ENCODE peak calls at places on chromosomes 3 and 15, in seven cellular contexts. X is nucleus accumbens; G is glutamatergic neuron; K is activated T-cell treated with anti-CD3 and anti-CD28 coated beads for 1 hour; E is head of caudate nucleus; N is activated T-helper 1 cell treated with anti-CD3 and anti-CD28 coated beads, Interleukin-12 subunit alpha, Interleukin-12 subunit beta, Interleukin-2, Interleukin-4 antibody, amounts not matched to agents 30 ng/mL and 10 ng/mL and 1 ng/mL, durations not matched to agents 14 hours and 24 hours and 36 hours; D is HS-27A. S is an unnamed sample.

GRCh38 chr3:23748398-23749110 is 57.2 kb upstream of the UBE2E1 start:
- DNase-seq in X (no peak), G (no peak), K (no peak), E (no peak), N (no peak), D (no peak), S (peak)

GRCh38 chr3:32249184-32249782 is 10.8 kb downstream of the CMTM8 start:
- DNase-seq in X (no peak), G (no peak), K (no peak), E (no peak), N (no peak), D (peak), S (no peak)

GRCh38 chr15:99213187-99213811 is 36.1 kb downstream of the TTC23 start:
- DNase-seq in X (peak), G (peak), K (peak), E (peak), N (peak), D (peak), S (peak)

GRCh38 chr15:64216722-64217428 is 54.1 kb upstream of the PPIB start:
- DNase-seq in X (no peak), G (no peak), K (no peak), E (peak), N (no peak), D (no peak), S (no peak)

GRCh38 chr15:31273258-31273941 is 53.2 kb upstream of the KLF13 start:
- DNase-seq in X (no peak), G (no peak), K (no peak), E (no peak), N (no peak), D (no peak), S (no peak)

GRCh38 chr3:125055165-125055912 is 458 bp downstream of the HEG1 start:
- DNase-seq in X (no peak), G (peak), K (peak), E (no peak), N (no peak), D (no peak), S (peak)

GRCh38 chr3:171776839-171777607 is 33.3 kb downstream of the PLD1 start:
- DNase-seq in X (no peak), G (no peak), K (no peak), E (no peak), N (no peak), D (no peak), S (no peak)

GRCh38 chr3:29871087-29871486 is 590.2 kb downstream of the RBMS3 start:
- DNase-seq in X (no peak), G (no peak), K (no peak), E (no peak), N (no peak), D (no peak), S (no peak)

GRCh38 chr3:111534701-111535100 is 7.3 kb upstream of the CD96 start:
- DNase-seq in X (no peak), G (no peak), K (no peak), E (no peak), N (no peak), D (peak), S (no peak)

GRCh38 chr15:78752492-78753358 is 58.5 kb downstream of the ADAMTS7 start:
- DNase-seq in X (no peak), G (no peak), K (no peak), E (no peak), N (no peak), D (no peak), S (no peak)

GRCh38 chr3:72960812-72961518 is 35.6 kb upstream of the PPP4R2 start:
- DNase-seq in X (no peak), G (no peak), K (no peak), E (peak), N (no peak), D (no peak), S (no peak)

GRCh38 chr3:161104561-161105551 is at the start of gene B3GALNT1:
- DNase-seq in X (peak), G (peak), K (no peak), E (peak), N (peak), D (no peak), S (peak)

GRCh38 chr15:63339006-63339766 is 42.5 kb downstream of the CA12 start:
- DNase-seq in X (peak), G (no peak), K (no peak), E (peak), N (no peak), D (no peak), S (no peak)

GRCh38 chr3:143118630-143119008 is 952 bp upstream of the CHST2 start:
- DNase-seq in X (no peak), G (no peak), K (no peak), E (no peak), N (no peak), D (no peak), S (no peak)

GRCh38 chr15:93072440-93073394 is 16.3 kb downstream of the RGMA start:
- DNase-seq in X (peak), G (peak), K (no peak), E (peak), N (no peak), D (no peak), S (no peak)

GRCh38 chr3:143091438-143091837 is 28.1 kb upstream of the CHST2 start:
- DNase-seq in X (no peak), G (no peak), K (no peak), E (no peak), N (no peak), D (no peak), S (no peak)

S was measured in stimulated activated naive B cell treated with anti-CD40 and anti-IgM and Interleukin-4, amounts not matched to agents 10 μg/mL and 1 μg/mL and 100 μg/mL, for 72 hours.